ENCODE peak calls at places on chromosomes 12 and 14, in nine cellular contexts. W is left ventricle myocardium inferior, I is fibroblast of lung, A is colonic mucosa, L is testis, U is AG04450, Z is brain microvascular endothelial cell, P is HCT116, J is A549. S is an unnamed sample.

GRCh38 chr14:101183376-101184103 is 280.0 kb upstream of the RTL1 start:
- DNase-seq in L (no peak), I (peak; percentile 5), P (no peak), W (no peak), J (no peak), A (no peak), U (no peak), Z (no peak), S (peak; percentile 11)

GRCh38 chr12:57452181-57452936 is 2.7 kb upstream of the INHBE start:
- DNase-seq in L (no peak), P (no peak), A (no peak), I (peak; percentile 86), Z (peak; percentile 84), W (peak; percentile 38), J (no peak), U (peak; percentile 84), S (no peak)

GRCh38 chr14:65000868-65001600 is 14.3 kb downstream of the FNTB start:
- DNase-seq in L (no peak), U (no peak), I (no peak), W (no peak), Z (peak; percentile 40), P (no peak), J (no peak), A (no peak), S (no peak)

GRCh38 chr12:30533518-30533917 is 162.2 kb downstream of the IPO8 start:
- DNase-seq in L (no peak), J (no peak), W (no peak), P (no peak), Z (no peak), A (no peak), I (peak; percentile 19), U (no peak), S (no peak)

GRCh38 chr12:5088586-5089264 is 45.0 kb downstream of the KCNA5 start:
- DNase-seq in I (peak; percentile 97), A (no peak), P (no peak), Z (peak; percentile 82), W (no peak), J (peak; percentile 22), U (peak; percentile 78), L (no peak), S (no peak)

GRCh38 chr14:74904623-74905503 is 18.2 kb downstream of the RPS6KL1 start:
- DNase-seq in P (no peak), W (no peak), U (no peak), L (peak; percentile 60), A (no peak), J (no peak), I (no peak), Z (no peak), S (no peak)

GRCh38 chr12:1593232-1594044 is 943 bp downstream of the FBXL14 start:
- DNase-seq in A (peak; percentile 68), L (peak; percentile 59), I (no peak), Z (no peak), W (peak; percentile 48), U (no peak), P (no peak), J (no peak), S (peak; percentile 57)

GRCh38 chr12:9961106-9961505 is 10.1 kb upstream of the CLEC12A start:
- DNase-seq in W (no peak), J (no peak), P (no peak), U (no peak), I (no peak), L (no peak), Z (no peak), A (no peak), S (no peak)

GRCh38 chr14:38110258-38110657 is 97.4 kb upstream of the SSTR1 start:
- DNase-seq in W (no peak), P (no peak), U (no peak), I (no peak), A (no peak), Z (no peak), J (no peak), L (no peak), S (no peak)

GRCh38 chr12:109304485-109304884 is 4.6 kb downstream of the FOXN4 start:
- DNase-seq in L (no peak), J (no peak), Z (no peak), W (no peak), P (no peak), I (no peak), A (no peak), U (no peak), S (no peak)

GRCh38 chr14:89466460-89466859 is 49.4 kb upstream of the FOXN3 start:
- DNase-seq in A (no peak), I (no peak), Z (no peak), W (no peak), L (no peak), J (no peak), P (no peak), U (no peak), S (no peak)

GRCh38 chr14:49461529-49462401 is 124.4 kb downstream of the RPS29 start:
- DNase-seq in L (peak; percentile 81), I (peak; percentile 86), A (peak; percentile 78), U (peak; percentile 59), W (no peak), P (peak; percentile 78), Z (peak; percentile 80), J (peak; percentile 18), S (peak; percentile 86)

GRCh38 chr12:129693731-129694130 is 210.1 kb downstream of the TMEM132D start:
- DNase-seq in P (no peak), I (no peak), A (no peak), J (no peak), W (no peak), Z (no peak), L (no peak), U (no peak), S (no peak)

GRCh38 chr12:104386461-104386860 is 70.3 kb upstream of the CHST11 start:
- DNase-seq in P (no peak), W (no peak), L (no peak), A (no peak), U (no peak), I (no peak), J (no peak), Z (no peak), S (no peak)

GRCh38 chr12:109346920-109347319 is 780 bp upstream of the MYO1H start:
- DNase-seq in I (no peak), A (no peak), P (no peak), Z (no peak), L (no peak), U (no peak), J (no peak), W (no peak), S (peak; percentile 11)

GRCh38 chr14:74441113-74441512 is 15.1 kb upstream of the SYNDIG1L start:
- DNase-seq in P (no peak), A (no peak), Z (no peak), L (no peak), J (no peak), I (no peak), U (no peak), W (no peak), S (no peak)

GRCh38 chr14:69288001-69288771 is 28.2 kb downstream of the GALNT16 start:
- DNase-seq in J (peak; percentile 46), I (peak; percentile 49), P (no peak), L (peak; percentile 48), Z (no peak), U (peak; percentile 15), A (peak; percentile 31), W (peak; percentile 37), S (no peak)
- TF ChIP-seq CTCF in J (peak; percentile 40), I (peak; percentile 63), P (peak; percentile 24), L (peak; percentile 15), Z (peak; percentile 67), U (peak; percentile 61), A (no peak), W (peak; percentile 64), S (no peak)

GRCh38 chr14:30191639-30192279 is 264.1 kb upstream of the PRKD1 start:
- DNase-seq in A (no peak), W (no peak), P (no peak), L (no peak), Z (no peak), I (peak; percentile 34), U (no peak), J (no peak), S (no peak)
- H3K27ac ChIP-seq in A (no peak overlapping the region), W (no peak overlapping the region), P (no peak overlapping the region), L (no peak overlapping the region), Z (no peak overlapping the region), I (no peak overlapping the region), U (no peak overlapping the region), J (no peak overlapping the region), S (no peak overlapping the region)

GRCh38 chr12:65196762-65197567 is 27.6 kb downstream of the LEMD3 start:
- DNase-seq in I (no peak), J (no peak), A (no peak), L (no peak), Z (no peak), W (no peak), U (no peak), P (no peak), S (no peak)
- TF ChIP-seq CTCF in I (no peak), J (no peak), A (no peak), L (no peak), Z (no peak), W (no peak), U (no peak), P (no peak), S (no peak)

GRCh38 chr12:121738340-121738858 is 25.8 kb downstream of the TMEM120B start:
- DNase-seq in I (no peak), A (no peak), Z (no peak), U (no peak), J (no peak), W (no peak), L (no peak), P (no peak), S (no peak)
- H3K27ac ChIP-seq in I (no peak overlapping the region), A (no peak overlapping the region), Z (no peak overlapping the region), U (no peak overlapping the region), J (no peak overlapping the region), W (no peak overlapping the region), L (no peak overlapping the region), P (no peak overlapping the region), S (no peak overlapping the region)

GRCh38 chr14:95727084-95727700 is 13.3 kb upstream of the TCL1A start:
- DNase-seq in I (no peak), P (no peak), L (no peak), J (no peak), U (no peak), Z (no peak), A (no peak), W (no peak), S (no peak)

GRCh38 chr14:95730126-95730525 is 16.2 kb upstream of the TCL1A start:
- DNase-seq in Z (no peak), A (no peak), P (no peak), J (no peak), L (no peak), W (no peak), U (no peak), I (no peak), S (no peak)

GRCh38 chr14:95722525-95723190 is 8.7 kb upstream of the TCL1A start:
- DNase-seq in L (no peak), W (no peak), Z (no peak), A (no peak), P (no peak), I (no peak), U (no peak), J (no peak), S (no peak)

DNA sequence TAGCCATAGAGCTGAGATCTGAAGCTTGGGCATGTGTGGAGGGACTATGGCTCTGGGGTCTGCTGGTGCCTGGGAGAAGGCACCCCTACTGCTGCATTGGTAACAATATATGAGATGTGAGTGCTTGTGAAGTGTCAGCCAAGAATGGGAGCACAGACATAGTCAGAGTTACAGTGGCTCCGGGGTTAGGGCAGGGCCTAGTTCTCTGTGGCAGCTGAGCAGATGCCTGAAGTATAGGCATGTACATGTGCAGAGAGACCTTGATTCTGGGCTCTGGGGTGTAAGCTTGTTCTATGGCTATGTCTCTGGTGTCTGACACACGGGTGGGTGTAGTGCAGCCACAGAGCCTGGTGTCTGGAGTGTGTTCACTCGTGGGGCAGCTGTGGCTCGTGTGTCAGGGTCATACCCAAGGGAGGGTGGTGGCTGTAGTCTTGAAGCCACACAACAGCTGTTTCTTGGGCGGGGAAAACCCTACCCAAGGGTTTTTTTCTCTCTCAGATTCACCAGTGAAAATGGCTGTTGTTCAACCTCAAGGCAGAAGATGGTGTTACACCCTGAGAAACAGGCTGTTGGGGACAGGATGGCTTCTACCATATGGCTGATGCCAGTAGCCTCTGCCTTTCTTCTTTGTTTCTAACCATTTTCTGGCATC is 11.9 kb upstream of the TCL1A start:
- DNase-seq in J (no peak), W (no peak), I (no peak), Z (no peak), U (no peak), P (no peak), L (no peak), A (no peak), S (no peak)
- TF ChIP-seq CTCF in J (no peak), W (no peak), I (no peak), Z (no peak), U (no peak), P (no peak), L (no peak), A (no peak), S (no peak)